ENCODE peak calls at places on chromosome 9, in five cellular contexts. One of them, this sample, is unnamed.

GRCh38 chr9:5696884-5697283 is 68.0 kb downstream of the RIC1 start:
- DNase-seq in NT2/D1: no peak
- DNase-seq in IMR-90: no peak
- DNase-seq in fibroblast of the aortic adventitia: no peak
- DNase-seq in DMS 273 treated with DMSO at 0.1 percent for 48 hours: no peak
- DNase-seq in this sample: no peak

GRCh38 chr9:74497750-74498615 is 848 bp downstream of the RORB start:
- DNase-seq in NT2/D1: no peak
- DNase-seq in IMR-90: no peak
- DNase-seq in fibroblast of the aortic adventitia: peak
- DNase-seq in DMS 273 treated with DMSO at 0.1 percent for 48 hours: no peak
- DNase-seq in this sample: no peak

GRCh38 chr9:137474271-137474670 is 15.1 kb upstream of the NSMF start:
- DNase-seq in NT2/D1: no peak
- DNase-seq in IMR-90: no peak
- DNase-seq in fibroblast of the aortic adventitia: no peak
- DNase-seq in DMS 273 treated with DMSO at 0.1 percent for 48 hours: no peak
- DNase-seq in this sample: no peak

GRCh38 chr9:132857031-132857430 is 21.1 kb downstream of the AK8 start:
- DNase-seq in NT2/D1: no peak
- DNase-seq in IMR-90: peak
- DNase-seq in fibroblast of the aortic adventitia: peak
- DNase-seq in DMS 273 treated with DMSO at 0.1 percent for 48 hours: no peak
- DNase-seq in this sample: no peak

GRCh38 chr9:78866228-78867132 is 569.6 kb downstream of the PSAT1 start:
- DNase-seq in NT2/D1: no peak
- DNase-seq in IMR-90: peak
- DNase-seq in fibroblast of the aortic adventitia: peak
- DNase-seq in DMS 273 treated with DMSO at 0.1 percent for 48 hours: no peak
- DNase-seq in this sample: no peak

GRCh38 chr9:27183701-27184100 is 74.7 kb downstream of the TEK start:
- DNase-seq in NT2/D1: no peak
- DNase-seq in IMR-90: peak
- DNase-seq in fibroblast of the aortic adventitia: peak
- DNase-seq in DMS 273 treated with DMSO at 0.1 percent for 48 hours: no peak
- DNase-seq in this sample: no peak

GRCh38 chr9:9730174-9730573 is 882.6 kb downstream of the PTPRD start:
- DNase-seq in NT2/D1: no peak
- DNase-seq in IMR-90: no peak
- DNase-seq in fibroblast of the aortic adventitia: no peak
- DNase-seq in DMS 273 treated with DMSO at 0.1 percent for 48 hours: no peak
- DNase-seq in this sample: no peak

GRCh38 chr9:75996726-75997125 is 106.3 kb downstream of the PCSK5 start:
- DNase-seq in NT2/D1: no peak
- DNase-seq in IMR-90: no peak
- DNase-seq in fibroblast of the aortic adventitia: no peak
- DNase-seq in DMS 273 treated with DMSO at 0.1 percent for 48 hours: no peak
- DNase-seq in this sample: no peak

GRCh38 chr9:130208600-130209347 is 36.6 kb downstream of the NCS1 start:
- DNase-seq in NT2/D1: no peak
- DNase-seq in IMR-90: no peak
- DNase-seq in fibroblast of the aortic adventitia: no peak
- DNase-seq in DMS 273 treated with DMSO at 0.1 percent for 48 hours: no peak
- DNase-seq in this sample: no peak

GRCh38 chr9:133731876-133732321 is 6.3 kb downstream of the SARDH start:
- DNase-seq in NT2/D1: no peak
- DNase-seq in IMR-90: peak
- DNase-seq in fibroblast of the aortic adventitia: peak
- DNase-seq in DMS 273 treated with DMSO at 0.1 percent for 48 hours: peak
- DNase-seq in this sample: peak

GRCh38 chr9:77588319-77588937 is 59.7 kb downstream of the GNA14 start:
- DNase-seq in NT2/D1: peak
- DNase-seq in IMR-90: peak
- DNase-seq in fibroblast of the aortic adventitia: peak
- DNase-seq in DMS 273 treated with DMSO at 0.1 percent for 48 hours: no peak
- DNase-seq in this sample: no peak

GRCh38 chr9:126625329-126626116 is 11.8 kb downstream of the LMX1B start:
- DNase-seq in NT2/D1: no peak
- DNase-seq in IMR-90: no peak
- DNase-seq in fibroblast of the aortic adventitia: no peak
- DNase-seq in DMS 273 treated with DMSO at 0.1 percent for 48 hours: no peak
- DNase-seq in this sample: no peak

GRCh38 chr9:119052339-119053030 is 316.8 kb downstream of the BRINP1 start:
- DNase-seq in NT2/D1: no peak
- DNase-seq in IMR-90: no peak
- DNase-seq in fibroblast of the aortic adventitia: no peak
- DNase-seq in DMS 273 treated with DMSO at 0.1 percent for 48 hours: no peak
- DNase-seq in this sample: no peak

GRCh38 chr9:4489562-4489918 is 728 bp upstream of the SLC1A1 start:
- DNase-seq in NT2/D1: no peak
- DNase-seq in IMR-90: no peak
- DNase-seq in fibroblast of the aortic adventitia: peak
- DNase-seq in DMS 273 treated with DMSO at 0.1 percent for 48 hours: no peak
- DNase-seq in this sample: no peak

GRCh38 chr9:112887377-112887776 is 3.3 kb downstream of the SLC46A2 start:
- DNase-seq in NT2/D1: no peak
- DNase-seq in IMR-90: no peak
- DNase-seq in fibroblast of the aortic adventitia: no peak
- DNase-seq in DMS 273 treated with DMSO at 0.1 percent for 48 hours: no peak
- DNase-seq in this sample: no peak

GRCh38 chr9:26260238-26260637 is 582.0 kb upstream of the TUSC1 start:
- DNase-seq in NT2/D1: no peak
- DNase-seq in IMR-90: peak
- DNase-seq in fibroblast of the aortic adventitia: peak
- DNase-seq in DMS 273 treated with DMSO at 0.1 percent for 48 hours: no peak
- DNase-seq in this sample: no peak

GRCh38 chr9:18890372-18890771 is 142.6 kb downstream of the SAXO1 start:
- DNase-seq in NT2/D1: no peak
- DNase-seq in IMR-90: peak
- DNase-seq in fibroblast of the aortic adventitia: peak
- DNase-seq in DMS 273 treated with DMSO at 0.1 percent for 48 hours: no peak
- DNase-seq in this sample: peak

GRCh38 chr9:124818431-124819281 is 34.6 kb upstream of the WDR38 start:
- DNase-seq in NT2/D1: no peak
- DNase-seq in IMR-90: peak
- DNase-seq in fibroblast of the aortic adventitia: peak
- DNase-seq in DMS 273 treated with DMSO at 0.1 percent for 48 hours: no peak
- DNase-seq in this sample: no peak

GRCh38 chr9:78578016-78578555 is 281.2 kb downstream of the PSAT1 start:
- DNase-seq in NT2/D1: no peak
- DNase-seq in IMR-90: no peak
- DNase-seq in fibroblast of the aortic adventitia: no peak
- DNase-seq in DMS 273 treated with DMSO at 0.1 percent for 48 hours: no peak
- DNase-seq in this sample: no peak